ENCODE peak calls at places on chromosomes 11 and 22, in eight cellular contexts. N is A549; V is Calu3; L is neural crest cell; P is nucleus accumbens; E is activated T-helper 2 cell treated with anti-CD3 and anti-CD28 coated beads, Interferon-gamma antibody, Interleukin-2, Interleukin-4, amounts not matched to agents 10 μg/mL and 5 μg/mL and 100 μg/mL, durations not matched to agents 14 hours and 24 hours and 36 hours; Q is posterior vena cava; W is hypothalamus. G is an unnamed sample.

GRCh38 chr22:33024626-33025025 is 33.6 kb downstream of the SYN3 start:
- DNase-seq in N (no peak), V (no peak), L (no peak), P (no peak), E (no peak), Q (no peak), W (no peak), G (no peak)

GRCh38 chr11:28999620-29000019 is 891.4 kb downstream of the METTL15 start:
- DNase-seq in N (no peak), V (no peak), L (no peak), P (no peak), E (no peak), Q (no peak), W (no peak), G (no peak)

GRCh38 chr11:57131080-57131790 is 50.5 kb upstream of the LRRC55 start:
- DNase-seq in N (no peak), V (peak; percentile 59), L (peak; percentile 33), P (no peak), E (no peak), Q (no peak), W (peak; percentile 1), G (no peak)

GRCh38 chr11:58503361-58503856 is 4.5 kb downstream of the OR5B21 start:
- DNase-seq in N (no peak), V (no peak), L (no peak), P (no peak), E (no peak), Q (no peak), W (no peak), G (no peak)

GRCh38 chr11:129968611-129969419 is 33.8 kb downstream of the PRDM10 start:
- DNase-seq in N (no peak), V (no peak), L (no peak), P (no peak), E (no peak), Q (no peak), W (no peak), G (no peak)

GRCh38 chr11:65381721-65382035 is 768 bp downstream of the SLC25A45 start:
- DNase-seq in N (peak; percentile 52), V (no peak), L (no peak), P (no peak), E (peak; percentile 28), Q (no peak), W (no peak), G (no peak)

GRCh38 chr22:44365832-44366231 is 53.1 kb upstream of the SHISAL1 start:
- DNase-seq in N (no peak), V (no peak), L (no peak), P (no peak), E (no peak), Q (peak; percentile 5), W (no peak), G (no peak)

GRCh38 chr11:48055292-48056132 is 75.2 kb downstream of the PTPRJ start:
- DNase-seq in N (no peak), V (peak; percentile 66), L (no peak), P (no peak), E (peak; percentile 83), Q (peak; percentile 64), W (no peak), G (no peak)

GRCh38 chr22:44964722-44965078 is 45.1 kb downstream of the PHF21B start:
- DNase-seq in N (no peak), V (no peak), L (no peak), P (no peak), E (no peak), Q (no peak), W (no peak), G (no peak)

GRCh38 chr11:70662691-70663098 is 264.4 kb downstream of the CTTN start:
- DNase-seq in N (no peak), V (no peak), L (peak; percentile 22), P (no peak), E (no peak), Q (no peak), W (no peak), G (no peak)

GRCh38 chr11:1827095-1827797 is 7.5 kb upstream of the SYT8 start:
- DNase-seq in N (peak; percentile 55), V (peak; percentile 93), L (no peak), P (peak; percentile 32), E (no peak), Q (peak; percentile 84), W (peak; percentile 67), G (no peak)

GRCh38 chr11:126229782-126230540 is 18.4 kb downstream of the FAM118B start:
- DNase-seq in N (no peak), V (no peak), L (no peak), P (no peak), E (no peak), Q (no peak), W (no peak), G (no peak)

GRCh38 chr11:64632237-64632636 is 41.2 kb downstream of the SLC22A12 start:
- DNase-seq in N (no peak), V (no peak), L (no peak), P (peak; percentile 70), E (no peak), Q (no peak), W (no peak), G (no peak)

GRCh38 chr11:101466352-101466751 is 117.5 kb downstream of the TRPC6 start:
- DNase-seq in N (no peak), V (no peak), L (no peak), P (no peak), E (no peak), Q (no peak), W (no peak), G (no peak)

GRCh38 chr11:34331329-34331728 is 26.5 kb downstream of the ABTB2 start:
- DNase-seq in N (peak; percentile 67), V (no peak), L (no peak), P (no peak), E (no peak), Q (no peak), W (no peak), G (no peak)

GRCh38 chr22:17281026-17281809 is 62.0 kb upstream of the ADA2 start:
- DNase-seq in N (no peak), V (no peak), L (no peak), P (no peak), E (peak; percentile 28), Q (peak; percentile 29), W (no peak), G (no peak)

GRCh38 chr22:37782340-37783168 is 25.2 kb upstream of the GCAT start:
- DNase-seq in N (no peak), V (peak; percentile 28), L (no peak), P (no peak), E (no peak), Q (no peak), W (no peak), G (no peak)

GRCh38 chr11:110755961-110756360 is 43.7 kb upstream of the ARHGAP20 start:
- DNase-seq in N (no peak), V (no peak), L (no peak), P (no peak), E (no peak), Q (no peak), W (no peak), G (no peak)

GRCh38 chr11:47271961-47272661 is 2.2 kb downstream of the MADD start:
- DNase-seq in N (no peak), V (no peak), L (no peak), P (no peak), E (no peak), Q (peak; percentile 12), W (no peak), G (no peak)

GRCh38 chr11:65539401-65540289 is 14.8 kb downstream of the SCYL1 start:
- DNase-seq in N (no peak), V (peak; percentile 24), L (peak; percentile 17), P (no peak), E (no peak), Q (no peak), W (no peak), G (no peak)

GRCh38 chr22:50112151-50113118 is 22.6 kb downstream of the MOV10L1 start:
- DNase-seq in N (no peak), V (peak; percentile 14), L (no peak), P (no peak), E (no peak), Q (peak; percentile 74), W (no peak), G (no peak)

GRCh38 chr11:104694259-104695070 is 203.8 kb downstream of the CASP12 start:
- DNase-seq in N (no peak), V (no peak), L (no peak), P (no peak), E (no peak), Q (no peak), W (no peak), G (no peak)

GRCh38 chr11:61973603-61974162 is 6.2 kb upstream of the FTH1 start:
- DNase-seq in N (no peak), V (no peak), L (no peak), P (no peak), E (no peak), Q (peak; percentile 82), W (no peak), G (no peak)

GRCh38 chr11:45685976-45686375 is 20.6 kb upstream of the CHST1 start:
- DNase-seq in N (no peak), V (no peak), L (no peak), P (no peak), E (no peak), Q (no peak), W (no peak), G (no peak)